ENCODE peak calls at places on chromosomes 16 and 17, in five cellular contexts. One of them, this sample, is unnamed.

GRCh38 chr17:539048-539447 is 175.6 kb downstream of the VPS53 start:
- DNase-seq in heart left ventricle: no peak
- DNase-seq in thyroid gland: no peak
- DNase-seq in skeletal muscle cell: no peak
- DNase-seq in left lung: no peak
- DNase-seq in this sample: no peak

GRCh38 chr17:52145496-52145895 is 13.0 kb downstream of the CA10 start:
- DNase-seq in heart left ventricle: no peak
- DNase-seq in thyroid gland: no peak
- DNase-seq in skeletal muscle cell: no peak
- DNase-seq in left lung: no peak
- DNase-seq in this sample: no peak

GRCh38 chr17:36611345-36612072 is 10.1 kb downstream of the MRM1 start:
- DNase-seq in heart left ventricle: no peak
- DNase-seq in thyroid gland: no peak
- DNase-seq in skeletal muscle cell: peak
- DNase-seq in left lung: no peak
- DNase-seq in this sample: no peak

GRCh38 chr16:22683730-22684280 is 130.2 kb upstream of the HS3ST2 start:
- DNase-seq in heart left ventricle: no peak
- DNase-seq in thyroid gland: no peak
- DNase-seq in skeletal muscle cell: no peak
- DNase-seq in left lung: no peak
- DNase-seq in this sample: no peak

GRCh38 chr17:66348605-66349165 is 46.3 kb downstream of the PRKCA start:
- DNase-seq in heart left ventricle: peak
- DNase-seq in thyroid gland: peak
- DNase-seq in skeletal muscle cell: peak
- DNase-seq in left lung: no peak
- DNase-seq in this sample: no peak

GRCh38 chr17:39602533-39603303 is 5.0 kb downstream of the NEUROD2 start:
- DNase-seq in heart left ventricle: no peak
- DNase-seq in thyroid gland: no peak
- DNase-seq in skeletal muscle cell: no peak
- DNase-seq in left lung: no peak
- DNase-seq in this sample: no peak

GRCh38 chr17:49873466-49873865 is 25.6 kb upstream of the TAC4 start:
- DNase-seq in heart left ventricle: no peak
- DNase-seq in thyroid gland: peak
- DNase-seq in skeletal muscle cell: no peak
- DNase-seq in left lung: no peak
- DNase-seq in this sample: no peak

GRCh38 chr17:71118039-71118438 is 948.7 kb downstream of the KCNJ2 start:
- DNase-seq in heart left ventricle: no peak
- DNase-seq in thyroid gland: peak
- DNase-seq in skeletal muscle cell: no peak
- DNase-seq in left lung: no peak
- DNase-seq in this sample: no peak

GRCh38 chr17:28335959-28336871 is 654 bp downstream of the TNFAIP1 start:
- DNase-seq in heart left ventricle: peak
- DNase-seq in thyroid gland: peak
- DNase-seq in skeletal muscle cell: peak
- DNase-seq in left lung: no peak
- DNase-seq in this sample: peak

GRCh38 chr17:72465191-72466024 is 344.6 kb downstream of the SOX9 start:
- DNase-seq in heart left ventricle: no peak
- DNase-seq in thyroid gland: peak
- DNase-seq in skeletal muscle cell: peak
- DNase-seq in left lung: no peak
- DNase-seq in this sample: no peak

GRCh38 chr16:19835989-19836421 is 48.6 kb downstream of the GPRC5B start:
- DNase-seq in heart left ventricle: no peak
- DNase-seq in thyroid gland: no peak
- DNase-seq in skeletal muscle cell: peak
- DNase-seq in left lung: no peak
- DNase-seq in this sample: no peak

GRCh38 chr17:41917192-41917591 is 1.6 kb downstream of the ACLY start:
- DNase-seq in heart left ventricle: no peak
- DNase-seq in thyroid gland: no peak
- DNase-seq in skeletal muscle cell: no peak
- DNase-seq in left lung: no peak
- DNase-seq in this sample: no peak

GRCh38 chr17:41647940-41648410 is 23.6 kb upstream of the KRT17 start:
- DNase-seq in heart left ventricle: peak
- DNase-seq in thyroid gland: peak
- DNase-seq in skeletal muscle cell: no peak
- DNase-seq in left lung: peak
- DNase-seq in this sample: peak

GRCh38 chr16:80176114-80176513 is 364.7 kb upstream of the DYNLRB2 start:
- DNase-seq in heart left ventricle: no peak
- DNase-seq in thyroid gland: no peak
- DNase-seq in skeletal muscle cell: no peak
- DNase-seq in left lung: no peak
- DNase-seq in this sample: no peak

GRCh38 chr16:583470-583814 is 6.4 kb upstream of the RAB40C start:
- DNase-seq in heart left ventricle: no peak
- DNase-seq in thyroid gland: no peak
- DNase-seq in skeletal muscle cell: no peak
- DNase-seq in left lung: no peak
- DNase-seq in this sample: no peak

GRCh38 chr17:35051579-35052239 is 11.8 kb downstream of the RFFL start:
- DNase-seq in heart left ventricle: no peak
- DNase-seq in thyroid gland: no peak
- DNase-seq in skeletal muscle cell: no peak
- DNase-seq in left lung: no peak
- DNase-seq in this sample: no peak

GRCh38 chr16:10994571-10994970 is 50.2 kb downstream of the CLEC16A start:
- DNase-seq in heart left ventricle: no peak
- DNase-seq in thyroid gland: no peak
- DNase-seq in skeletal muscle cell: no peak
- DNase-seq in left lung: no peak
- DNase-seq in this sample: no peak

GRCh38 chr16:73173396-73173795 is 125.5 kb upstream of the ZFHX3 start:
- DNase-seq in heart left ventricle: no peak
- DNase-seq in thyroid gland: no peak
- DNase-seq in skeletal muscle cell: no peak
- DNase-seq in left lung: no peak
- DNase-seq in this sample: no peak

GRCh38 chr17:38602862-38603785 is 2.6 kb downstream of the SRCIN1 start:
- DNase-seq in heart left ventricle: no peak
- DNase-seq in thyroid gland: no peak
- DNase-seq in skeletal muscle cell: no peak
- DNase-seq in left lung: peak
- DNase-seq in this sample: no peak

GRCh38 chr16:719815-720506 is 985 bp upstream of the ANTKMT start:
- DNase-seq in heart left ventricle: no peak
- DNase-seq in thyroid gland: no peak
- DNase-seq in skeletal muscle cell: no peak
- DNase-seq in left lung: no peak
- DNase-seq in this sample: no peak

GRCh38 chr17:64171041-64171440 is 41.1 kb upstream of the ERN1 start:
- DNase-seq in heart left ventricle: peak
- DNase-seq in thyroid gland: no peak
- DNase-seq in skeletal muscle cell: no peak
- DNase-seq in left lung: no peak
- DNase-seq in this sample: no peak

GRCh38 chr17:16521070-16521727 is 29.2 kb upstream of the LRRC75A start:
- DNase-seq in heart left ventricle: peak
- DNase-seq in thyroid gland: peak
- DNase-seq in skeletal muscle cell: peak
- DNase-seq in left lung: no peak
- DNase-seq in this sample: peak

GRCh38 chr16:11235703-11235991 is 20.4 kb downstream of the SOCS1 start:
- DNase-seq in heart left ventricle: no peak
- DNase-seq in thyroid gland: no peak
- DNase-seq in skeletal muscle cell: no peak
- DNase-seq in left lung: no peak
- DNase-seq in this sample: no peak

GRCh38 chr16:5551909-5552308 is 454.3 kb upstream of the EEF2KMT start:
- DNase-seq in heart left ventricle: no peak
- DNase-seq in thyroid gland: no peak
- DNase-seq in skeletal muscle cell: no peak
- DNase-seq in left lung: no peak
- DNase-seq in this sample: no peak

GRCh38 chr17:33240397-33240796 is 52.7 kb downstream of the ASIC2 start:
- DNase-seq in heart left ventricle: no peak
- DNase-seq in thyroid gland: no peak
- DNase-seq in skeletal muscle cell: no peak
- DNase-seq in left lung: no peak
- DNase-seq in this sample: no peak

GRCh38 chr17:10127819-10128375 is 70.5 kb downstream of the GAS7 start:
- DNase-seq in heart left ventricle: peak
- DNase-seq in thyroid gland: peak
- DNase-seq in skeletal muscle cell: peak
- DNase-seq in left lung: peak
- DNase-seq in this sample: peak

GRCh38 chr17:28718317-28718672 is 627 bp upstream of the RAB34 start:
- DNase-seq in heart left ventricle: no peak
- DNase-seq in thyroid gland: no peak
- DNase-seq in skeletal muscle cell: no peak
- DNase-seq in left lung: no peak
- DNase-seq in this sample: no peak

GRCh38 chr16:30893744-30894539 is at the start of gene BCL7C:
- DNase-seq in heart left ventricle: peak
- DNase-seq in thyroid gland: peak
- DNase-seq in skeletal muscle cell: peak
- DNase-seq in left lung: peak
- DNase-seq in this sample: peak

GRCh38 chr17:28716740-28717577 is 709 bp downstream of the RAB34 start:
- DNase-seq in heart left ventricle: no peak
- DNase-seq in thyroid gland: peak
- DNase-seq in skeletal muscle cell: no peak
- DNase-seq in left lung: peak
- DNase-seq in this sample: peak

GRCh38 chr16:69402448-69402847 is 16.6 kb upstream of the TERF2 start:
- DNase-seq in heart left ventricle: no peak
- DNase-seq in thyroid gland: no peak
- DNase-seq in skeletal muscle cell: no peak
- DNase-seq in left lung: no peak
- DNase-seq in this sample: no peak

GRCh38 chr17:66630828-66631472 is 204.0 kb upstream of the CACNG5 start:
- DNase-seq in heart left ventricle: no peak
- DNase-seq in thyroid gland: no peak
- DNase-seq in skeletal muscle cell: no peak
- DNase-seq in left lung: no peak
- DNase-seq in this sample: no peak

GRCh38 chr16:78284957-78285434 is 185.5 kb downstream of the WWOX start:
- DNase-seq in heart left ventricle: no peak
- DNase-seq in thyroid gland: no peak
- DNase-seq in skeletal muscle cell: no peak
- DNase-seq in left lung: no peak
- DNase-seq in this sample: no peak

GRCh38 chr17:28318759-28319660 is at the start of gene TMEM97:
- DNase-seq in heart left ventricle: peak
- DNase-seq in thyroid gland: peak
- DNase-seq in skeletal muscle cell: peak
- DNase-seq in left lung: peak
- DNase-seq in this sample: peak

GRCh38 chr17:80860703-80861359 is 130.8 kb upstream of the CHMP6 start:
- DNase-seq in heart left ventricle: no peak
- DNase-seq in thyroid gland: no peak
- DNase-seq in skeletal muscle cell: no peak
- DNase-seq in left lung: no peak
- DNase-seq in this sample: no peak

GRCh38 chr16:21159281-21159951 is 942 bp downstream of the LDAF1 start:
- DNase-seq in heart left ventricle: peak
- DNase-seq in thyroid gland: peak
- DNase-seq in skeletal muscle cell: no peak
- DNase-seq in left lung: peak
- DNase-seq in this sample: peak

GRCh38 chr17:9020096-9020823 is 1.1 kb upstream of the NTN1 start:
- DNase-seq in heart left ventricle: no peak
- DNase-seq in thyroid gland: no peak
- DNase-seq in skeletal muscle cell: no peak
- DNase-seq in left lung: no peak
- DNase-seq in this sample: no peak
- H3K4me3 ChIP-seq in heart left ventricle: peak
- H3K4me3 ChIP-seq in thyroid gland: no peak
- H3K4me3 ChIP-seq in skeletal muscle cell: peak
- H3K4me3 ChIP-seq in left lung: peak
- H3K4me3 ChIP-seq in this sample: no peak

DNA sequence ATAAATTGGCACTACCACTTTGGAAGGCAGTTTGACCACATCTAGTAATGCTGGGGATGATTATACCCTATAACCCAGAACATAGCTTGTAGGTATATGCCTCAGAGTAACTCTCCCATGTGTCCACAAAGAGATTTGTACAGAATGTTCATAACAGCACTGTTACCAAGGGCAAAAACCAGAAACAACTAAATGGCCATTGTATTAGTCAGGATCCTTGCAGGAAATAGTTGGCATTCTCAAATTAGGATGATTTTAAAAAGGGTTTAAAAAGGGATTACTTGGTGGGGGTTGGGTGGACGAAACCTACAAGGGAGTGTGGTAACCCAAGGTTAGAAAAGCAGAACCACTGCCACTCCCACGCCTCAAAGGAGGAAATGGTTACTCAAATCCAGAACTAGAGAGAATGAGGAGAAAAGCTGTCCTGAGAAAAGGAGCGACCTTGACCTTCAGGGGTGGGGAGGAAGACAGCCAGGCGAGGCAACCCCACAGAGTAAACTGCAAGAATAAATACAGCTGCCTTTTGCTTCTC is 2.1 kb downstream of the CPPED1 start:
- DNase-seq in heart left ventricle: peak
- DNase-seq in thyroid gland: no peak
- DNase-seq in skeletal muscle cell: peak
- DNase-seq in left lung: no peak
- DNase-seq in this sample: peak
- H3K4me3 ChIP-seq in heart left ventricle: no peak
- H3K4me3 ChIP-seq in thyroid gland: no peak
- H3K4me3 ChIP-seq in skeletal muscle cell: peak
- H3K4me3 ChIP-seq in left lung: no peak
- H3K4me3 ChIP-seq in this sample: no peak

GRCh38 chr16:26982422-26982821 is 84.3 kb upstream of the C16orf82 start:
- DNase-seq in heart left ventricle: no peak
- DNase-seq in thyroid gland: no peak
- DNase-seq in skeletal muscle cell: no peak
- DNase-seq in left lung: no peak
- DNase-seq in this sample: no peak

GRCh38 chr16:26987631-26988030 is 79.1 kb upstream of the C16orf82 start:
- DNase-seq in heart left ventricle: no peak
- DNase-seq in thyroid gland: no peak
- DNase-seq in skeletal muscle cell: peak
- DNase-seq in left lung: no peak
- DNase-seq in this sample: no peak

GRCh38 chr16:26981266-26981938 is 85.3 kb upstream of the C16orf82 start:
- DNase-seq in heart left ventricle: no peak
- DNase-seq in thyroid gland: no peak
- DNase-seq in skeletal muscle cell: no peak
- DNase-seq in left lung: no peak
- DNase-seq in this sample: no peak

GRCh38 chr16:26985100-26986065 is 81.3 kb upstream of the C16orf82 start:
- DNase-seq in heart left ventricle: no peak
- DNase-seq in thyroid gland: no peak
- DNase-seq in skeletal muscle cell: no peak
- DNase-seq in left lung: no peak
- DNase-seq in this sample: no peak

GRCh38 chr16:26983426-26983825 is 83.3 kb upstream of the C16orf82 start:
- DNase-seq in heart left ventricle: no peak
- DNase-seq in thyroid gland: no peak
- DNase-seq in skeletal muscle cell: no peak
- DNase-seq in left lung: no peak
- DNase-seq in this sample: no peak
- H3K4me3 ChIP-seq in heart left ventricle: no peak
- H3K4me3 ChIP-seq in thyroid gland: no peak
- H3K4me3 ChIP-seq in skeletal muscle cell: no peak
- H3K4me3 ChIP-seq in left lung: no peak
- H3K4me3 ChIP-seq in this sample: no peak

GRCh38 chr16:88194397-88195020 is 188.2 kb upstream of the ZNF469 start:
- DNase-seq in heart left ventricle: no peak
- DNase-seq in thyroid gland: no peak
- DNase-seq in skeletal muscle cell: no peak
- DNase-seq in left lung: no peak
- DNase-seq in this sample: peak
- H3K4me3 ChIP-seq in heart left ventricle: no peak
- H3K4me3 ChIP-seq in thyroid gland: no peak
- H3K4me3 ChIP-seq in skeletal muscle cell: no peak
- H3K4me3 ChIP-seq in left lung: no peak
- H3K4me3 ChIP-seq in this sample: no peak

This sample was measured in aorta.